ENCODE peak calls at places on chromosome 5, in ten cellular contexts. One of them, this sample, is unnamed.

GRCh38 chr5:143495124-143495523 is 91.6 kb upstream of the NR3C1 start:
- DNase-seq in IMR-90: peak
- DNase-seq in A549: peak
- DNase-seq in adrenal gland: no peak
- DNase-seq in NB4: peak
- DNase-seq in stomach: no peak
- DNase-seq in lower leg skin: no peak
- DNase-seq in heart left ventricle: no peak
- DNase-seq in HCT116: no peak
- DNase-seq in GM12878: no peak
- DNase-seq in this sample: no peak

GRCh38 chr5:90386099-90386710 is 23.4 kb downstream of the CETN3 start:
- DNase-seq in IMR-90: peak
- DNase-seq in A549: peak
- DNase-seq in adrenal gland: no peak
- DNase-seq in NB4: peak
- DNase-seq in stomach: no peak
- DNase-seq in lower leg skin: no peak
- DNase-seq in heart left ventricle: no peak
- DNase-seq in HCT116: peak
- DNase-seq in GM12878: no peak
- DNase-seq in this sample: no peak

GRCh38 chr5:83244516-83244915 is 167.2 kb downstream of the XRCC4 start:
- DNase-seq in IMR-90: no peak
- DNase-seq in A549: no peak
- DNase-seq in adrenal gland: no peak
- DNase-seq in NB4: no peak
- DNase-seq in stomach: no peak
- DNase-seq in lower leg skin: no peak
- DNase-seq in heart left ventricle: no peak
- DNase-seq in HCT116: no peak
- DNase-seq in GM12878: no peak
- DNase-seq in this sample: no peak

GRCh38 chr5:137572042-137572695 is 73.0 kb upstream of the SPOCK1 start:
- DNase-seq in IMR-90: no peak
- DNase-seq in A549: no peak
- DNase-seq in adrenal gland: no peak
- DNase-seq in NB4: no peak
- DNase-seq in stomach: no peak
- DNase-seq in lower leg skin: no peak
- DNase-seq in heart left ventricle: no peak
- DNase-seq in HCT116: no peak
- DNase-seq in GM12878: no peak
- DNase-seq in this sample: no peak

GRCh38 chr5:102753889-102754498 is 1.1 kb upstream of the PAM start:
- DNase-seq in IMR-90: no peak
- DNase-seq in A549: no peak
- DNase-seq in adrenal gland: peak
- DNase-seq in NB4: no peak
- DNase-seq in stomach: no peak
- DNase-seq in lower leg skin: no peak
- DNase-seq in heart left ventricle: no peak
- DNase-seq in HCT116: no peak
- DNase-seq in GM12878: no peak
- DNase-seq in this sample: no peak

GRCh38 chr5:20536813-20537212 is 548.8 kb upstream of the CDH18 start:
- DNase-seq in IMR-90: no peak
- DNase-seq in A549: no peak
- DNase-seq in adrenal gland: no peak
- DNase-seq in NB4: peak
- DNase-seq in stomach: no peak
- DNase-seq in lower leg skin: no peak
- DNase-seq in heart left ventricle: no peak
- DNase-seq in HCT116: no peak
- DNase-seq in GM12878: no peak
- DNase-seq in this sample: no peak

GRCh38 chr5:172107606-172108005 is 80.4 kb downstream of the STK10 start:
- DNase-seq in IMR-90: peak
- DNase-seq in A549: peak
- DNase-seq in adrenal gland: no peak
- DNase-seq in NB4: no peak
- DNase-seq in stomach: no peak
- DNase-seq in lower leg skin: no peak
- DNase-seq in heart left ventricle: peak
- DNase-seq in HCT116: no peak
- DNase-seq in GM12878: no peak
- DNase-seq in this sample: peak

GRCh38 chr5:101278011-101278687 is 375.1 kb upstream of the ST8SIA4 start:
- DNase-seq in IMR-90: peak
- DNase-seq in A549: peak
- DNase-seq in adrenal gland: no peak
- DNase-seq in NB4: no peak
- DNase-seq in stomach: no peak
- DNase-seq in lower leg skin: no peak
- DNase-seq in heart left ventricle: no peak
- DNase-seq in HCT116: no peak
- DNase-seq in GM12878: no peak
- DNase-seq in this sample: peak

GRCh38 chr5:53253421-53253871 is 143.9 kb upstream of the MOCS2 start:
- DNase-seq in IMR-90: peak
- DNase-seq in A549: no peak
- DNase-seq in adrenal gland: no peak
- DNase-seq in NB4: no peak
- DNase-seq in stomach: no peak
- DNase-seq in lower leg skin: no peak
- DNase-seq in heart left ventricle: no peak
- DNase-seq in HCT116: no peak
- DNase-seq in GM12878: no peak
- DNase-seq in this sample: no peak

GRCh38 chr5:102531506-102531905 is 32.7 kb upstream of the SLCO6A1 start:
- DNase-seq in IMR-90: no peak
- DNase-seq in A549: no peak
- DNase-seq in adrenal gland: no peak
- DNase-seq in NB4: peak
- DNase-seq in stomach: no peak
- DNase-seq in lower leg skin: no peak
- DNase-seq in heart left ventricle: no peak
- DNase-seq in HCT116: no peak
- DNase-seq in GM12878: no peak
- DNase-seq in this sample: no peak

GRCh38 chr5:139644646-139645494 is 3.3 kb upstream of the CXXC5 start:
- DNase-seq in IMR-90: no peak
- DNase-seq in A549: no peak
- DNase-seq in adrenal gland: no peak
- DNase-seq in NB4: peak
- DNase-seq in stomach: peak
- DNase-seq in lower leg skin: peak
- DNase-seq in heart left ventricle: no peak
- DNase-seq in HCT116: no peak
- DNase-seq in GM12878: no peak
- DNase-seq in this sample: no peak

GRCh38 chr5:14710313-14710994 is 45.9 kb downstream of the OTULIN start:
- DNase-seq in IMR-90: no peak
- DNase-seq in A549: no peak
- DNase-seq in adrenal gland: no peak
- DNase-seq in NB4: no peak
- DNase-seq in stomach: no peak
- DNase-seq in lower leg skin: peak
- DNase-seq in heart left ventricle: no peak
- DNase-seq in HCT116: no peak
- DNase-seq in GM12878: no peak
- DNase-seq in this sample: no peak
- TF ChIP-seq POLR2A in IMR-90: no peak
- TF ChIP-seq POLR2A in A549: no peak
- TF ChIP-seq POLR2A in adrenal gland: no peak
- TF ChIP-seq POLR2A in NB4: no peak
- TF ChIP-seq POLR2A in stomach: no peak
- TF ChIP-seq POLR2A in lower leg skin: no peak
- TF ChIP-seq POLR2A in heart left ventricle: no peak
- TF ChIP-seq POLR2A in HCT116: no peak
- TF ChIP-seq POLR2A in GM12878: no peak
- TF ChIP-seq POLR2A in this sample: no peak

GRCh38 chr5:180352976-180353225 is 235 bp downstream of the GFPT2 start:
- DNase-seq in IMR-90: no peak
- DNase-seq in A549: no peak
- DNase-seq in adrenal gland: no peak
- DNase-seq in NB4: no peak
- DNase-seq in stomach: no peak
- DNase-seq in lower leg skin: no peak
- DNase-seq in heart left ventricle: no peak
- DNase-seq in HCT116: no peak
- DNase-seq in GM12878: no peak
- DNase-seq in this sample: no peak

GRCh38 chr5:180352116-180352975 is 790 bp downstream of the GFPT2 start:
- DNase-seq in IMR-90: no peak
- DNase-seq in A549: no peak
- DNase-seq in adrenal gland: peak
- DNase-seq in NB4: no peak
- DNase-seq in stomach: no peak
- DNase-seq in lower leg skin: no peak
- DNase-seq in heart left ventricle: peak
- DNase-seq in HCT116: no peak
- DNase-seq in GM12878: no peak
- DNase-seq in this sample: peak

GRCh38 chr5:180353963-180354574 is 933 bp upstream of the GFPT2 start:
- DNase-seq in IMR-90: no peak
- DNase-seq in A549: no peak
- DNase-seq in adrenal gland: no peak
- DNase-seq in NB4: no peak
- DNase-seq in stomach: no peak
- DNase-seq in lower leg skin: no peak
- DNase-seq in heart left ventricle: no peak
- DNase-seq in HCT116: no peak
- DNase-seq in GM12878: no peak
- DNase-seq in this sample: no peak

GRCh38 chr5:180354966-180355365 is 1.8 kb upstream of the GFPT2 start:
- DNase-seq in IMR-90: no peak
- DNase-seq in A549: no peak
- DNase-seq in adrenal gland: no peak
- DNase-seq in NB4: no peak
- DNase-seq in stomach: no peak
- DNase-seq in lower leg skin: no peak
- DNase-seq in heart left ventricle: peak
- DNase-seq in HCT116: no peak
- DNase-seq in GM12878: no peak
- DNase-seq in this sample: no peak

DNA sequence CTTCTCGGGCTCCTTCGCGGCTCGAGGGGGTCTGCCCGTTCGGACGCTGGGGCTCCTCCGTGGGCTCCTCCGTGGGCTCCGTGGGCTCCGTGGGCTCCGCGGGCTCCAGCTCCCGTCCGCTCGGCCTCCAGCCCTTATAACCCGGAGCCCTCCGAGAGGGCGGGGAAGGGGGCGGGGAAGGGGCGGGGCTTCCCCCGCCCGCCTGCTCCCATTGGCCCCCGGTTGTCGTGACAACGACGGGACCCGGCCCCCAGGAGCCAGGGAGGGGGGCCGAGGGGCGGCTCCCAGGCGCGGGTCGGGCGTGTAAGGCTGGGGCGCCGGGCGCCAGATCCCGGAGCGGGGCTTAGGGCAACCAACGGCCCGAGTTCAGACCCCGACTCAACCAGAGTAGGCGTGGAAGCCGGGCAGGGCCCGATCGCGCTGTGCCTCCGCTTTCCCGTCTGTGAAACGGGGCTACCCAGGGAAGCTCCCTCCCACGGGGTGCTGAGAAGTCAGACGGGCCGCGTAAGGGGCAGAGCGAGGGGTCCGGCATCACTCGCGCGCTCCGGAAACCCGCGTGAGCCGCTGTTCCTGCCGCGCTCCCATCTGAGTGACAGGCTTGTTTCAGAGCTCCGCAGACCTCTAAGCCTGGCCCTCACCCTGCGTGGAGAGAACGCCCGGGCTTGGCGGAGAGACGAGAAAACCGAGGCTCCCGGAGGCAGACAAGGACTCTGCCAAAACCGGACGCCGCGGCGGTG is at the start of gene GFPT2:
- DNase-seq in IMR-90: peak
- DNase-seq in A549: peak
- DNase-seq in adrenal gland: peak
- DNase-seq in NB4: no peak
- DNase-seq in stomach: peak
- DNase-seq in lower leg skin: peak
- DNase-seq in heart left ventricle: peak
- DNase-seq in HCT116: no peak
- DNase-seq in GM12878: no peak
- DNase-seq in this sample: peak
- TF ChIP-seq POLR2A in IMR-90: peak
- TF ChIP-seq POLR2A in A549: peak
- TF ChIP-seq POLR2A in adrenal gland: no peak
- TF ChIP-seq POLR2A in NB4: no peak
- TF ChIP-seq POLR2A in stomach: no peak
- TF ChIP-seq POLR2A in lower leg skin: no peak
- TF ChIP-seq POLR2A in heart left ventricle: peak
- TF ChIP-seq POLR2A in HCT116: no peak
- TF ChIP-seq POLR2A in GM12878: no peak
- TF ChIP-seq POLR2A in this sample: peak

GRCh38 chr5:65481635-65482271 is at the start of gene ADAMTS6:
- DNase-seq in IMR-90: peak
- DNase-seq in A549: peak
- DNase-seq in adrenal gland: peak
- DNase-seq in NB4: peak
- DNase-seq in stomach: peak
- DNase-seq in lower leg skin: peak
- DNase-seq in heart left ventricle: peak
- DNase-seq in HCT116: peak
- DNase-seq in GM12878: peak
- DNase-seq in this sample: peak
- TF ChIP-seq POLR2A in IMR-90: peak
- TF ChIP-seq POLR2A in A549: no peak
- TF ChIP-seq POLR2A in adrenal gland: peak
- TF ChIP-seq POLR2A in NB4: no peak
- TF ChIP-seq POLR2A in stomach: no peak
- TF ChIP-seq POLR2A in lower leg skin: no peak
- TF ChIP-seq POLR2A in heart left ventricle: peak
- TF ChIP-seq POLR2A in HCT116: no peak
- TF ChIP-seq POLR2A in GM12878: peak
- TF ChIP-seq POLR2A in this sample: peak

DNA sequence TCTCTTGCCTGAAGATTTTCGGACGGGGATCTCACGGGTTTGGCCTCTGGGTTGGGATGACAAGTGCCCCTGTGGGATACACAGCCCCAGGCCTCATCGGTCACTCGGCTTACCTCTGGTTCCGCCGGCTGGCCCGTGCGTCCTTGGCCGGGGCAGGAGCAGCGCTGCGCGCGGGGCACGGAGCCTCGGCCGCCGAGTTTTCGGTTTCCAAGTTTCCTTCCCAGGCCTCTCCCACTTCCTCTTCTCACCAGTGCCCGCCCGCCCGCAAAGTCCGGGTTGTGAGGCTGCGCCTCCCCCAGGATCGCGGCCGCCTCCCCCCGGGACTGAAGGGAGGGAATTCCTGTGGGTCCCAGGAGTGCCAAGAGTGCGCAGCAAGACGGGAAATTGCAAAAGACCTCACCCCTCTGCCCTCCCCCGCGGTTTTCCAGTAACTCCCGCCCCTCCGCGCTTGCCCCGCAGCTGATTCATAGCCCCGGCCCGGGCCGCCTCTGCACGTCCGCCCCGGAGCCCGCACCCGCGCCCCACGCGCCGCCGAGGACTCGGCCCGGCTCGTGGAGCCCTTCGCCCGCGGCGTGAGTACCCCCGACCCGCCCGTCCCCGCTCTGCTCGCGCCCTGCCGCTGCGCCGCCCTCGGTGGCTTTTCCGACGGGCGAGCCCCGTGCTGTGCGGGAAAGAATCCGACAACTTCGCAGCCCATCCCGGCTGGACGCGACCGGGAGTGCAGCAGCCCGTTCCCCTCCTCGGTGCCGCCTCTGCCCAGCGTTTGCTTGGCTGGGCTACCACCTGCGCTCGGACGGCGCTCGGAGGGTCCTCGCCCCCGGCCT is at the start of gene OSMR:
- DNase-seq in IMR-90: peak
- DNase-seq in A549: peak
- DNase-seq in adrenal gland: peak
- DNase-seq in NB4: peak
- DNase-seq in stomach: peak
- DNase-seq in lower leg skin: peak
- DNase-seq in heart left ventricle: peak
- DNase-seq in HCT116: peak
- DNase-seq in GM12878: no peak
- DNase-seq in this sample: peak
- TF ChIP-seq POLR2A in IMR-90: peak
- TF ChIP-seq POLR2A in A549: peak
- TF ChIP-seq POLR2A in adrenal gland: peak
- TF ChIP-seq POLR2A in NB4: no peak
- TF ChIP-seq POLR2A in stomach: no peak
- TF ChIP-seq POLR2A in lower leg skin: no peak
- TF ChIP-seq POLR2A in heart left ventricle: peak
- TF ChIP-seq POLR2A in HCT116: peak
- TF ChIP-seq POLR2A in GM12878: no peak
- TF ChIP-seq POLR2A in this sample: peak

This sample was measured in H54.